ENCODE peak calls at places on chromosomes 3 and 15, in nine cellular contexts. I is IMR-90, R is A549, Z is testis, P is heart left ventricle, F is HCT116, U is esophagus squamous epithelium, O is stomach, H is HepG2. D is an unnamed sample.
A peak's percentile ranks its signal among the peaks of the same experiment; 100 is the strongest.

GRCh38 chr15:38085931-38086562 is 151.6 kb downstream of the TMCO5A start:
- DNase-seq in F (no peak), I (peak; percentile 77), U (no peak), Z (no peak), O (no peak), R (no peak), P (no peak), H (no peak), D (no peak)

GRCh38 chr15:85073556-85074194 is 92.0 kb downstream of the PDE8A start:
- DNase-seq in F (no peak), I (peak; percentile 42), P (no peak), Z (no peak), R (peak; percentile 75), H (no peak), O (no peak), U (no peak), D (no peak)

GRCh38 chr3:172194702-172195392 is 155.5 kb downstream of the FNDC3B start:
- DNase-seq in O (no peak), U (no peak), F (peak; percentile 22), Z (no peak), H (no peak), I (no peak), R (peak; percentile 55), P (no peak), D (no peak)

GRCh38 chr3:33063651-33064051 is 33.3 kb downstream of the GLB1 start:
- DNase-seq in I (peak; percentile 23), R (no peak), F (no peak), P (no peak), H (no peak), Z (no peak), O (no peak), U (no peak), D (no peak)

GRCh38 chr3:117035785-117036184 is 326.2 kb downstream of the TUSC7 start:
- DNase-seq in O (no peak), P (peak; percentile 45), Z (no peak), F (no peak), I (peak; percentile 30), R (no peak), H (no peak), U (no peak), D (no peak)

GRCh38 chr3:182879031-182879611 is 85.8 kb downstream of the ATP11B start:
- DNase-seq in Z (no peak), R (no peak), I (no peak), F (no peak), O (no peak), U (no peak), P (no peak), H (no peak), D (no peak)

GRCh38 chr3:50170689-50171088 is 15.6 kb downstream of the SEMA3F start:
- DNase-seq in I (peak; percentile 90), O (no peak), Z (no peak), U (no peak), F (no peak), R (no peak), P (peak; percentile 69), H (peak; percentile 48), D (peak; percentile 72)

GRCh38 chr3:195544634-195545033 is 1.5 kb upstream of the PPP1R2 start:
- DNase-seq in H (no peak), Z (no peak), F (no peak), R (no peak), U (no peak), P (peak; percentile 70), O (no peak), I (no peak), D (peak; percentile 23)

GRCh38 chr3:45861043-45861846 is 19.3 kb upstream of the LZTFL1 start:
- DNase-seq in P (no peak), F (no peak), O (no peak), H (peak; percentile 2), Z (no peak), R (no peak), U (no peak), I (no peak), D (no peak)

GRCh38 chr3:56468184-56469106 is at the start of gene ERC2:
- DNase-seq in O (peak; percentile 41), I (no peak), U (no peak), Z (peak; percentile 55), P (peak; percentile 37), R (peak; percentile 6), H (peak; percentile 34), F (no peak), D (no peak)

GRCh38 chr3:11154036-11154952 is at the start of gene HRH1:
- DNase-seq in P (peak; percentile 45), I (no peak), H (no peak), R (no peak), U (no peak), F (no peak), Z (no peak), O (no peak), D (no peak)

GRCh38 chr3:31840252-31840651 is 140.8 kb downstream of the OSBPL10 start:
- DNase-seq in R (no peak), O (no peak), U (no peak), Z (no peak), F (no peak), P (no peak), I (no peak), H (no peak), D (no peak)

GRCh38 chr3:148648685-148649352 is 48.9 kb upstream of the AGTR1 start:
- DNase-seq in H (no peak), I (peak; percentile 74), R (peak; percentile 15), U (no peak), O (no peak), F (no peak), Z (no peak), P (no peak), D (no peak)

GRCh38 chr3:113231827-113232253 is 20.5 kb downstream of the BOC start:
- DNase-seq in Z (no peak), R (peak; percentile 95), P (no peak), I (peak; percentile 89), F (peak; percentile 50), O (no peak), U (no peak), H (peak; percentile 58), D (no peak)

GRCh38 chr3:180980612-180981011 is 8.9 kb downstream of the DNAJC19 start:
- DNase-seq in R (no peak), F (no peak), I (peak; percentile 64), H (no peak), U (no peak), Z (no peak), O (no peak), P (no peak), D (no peak)

DNA sequence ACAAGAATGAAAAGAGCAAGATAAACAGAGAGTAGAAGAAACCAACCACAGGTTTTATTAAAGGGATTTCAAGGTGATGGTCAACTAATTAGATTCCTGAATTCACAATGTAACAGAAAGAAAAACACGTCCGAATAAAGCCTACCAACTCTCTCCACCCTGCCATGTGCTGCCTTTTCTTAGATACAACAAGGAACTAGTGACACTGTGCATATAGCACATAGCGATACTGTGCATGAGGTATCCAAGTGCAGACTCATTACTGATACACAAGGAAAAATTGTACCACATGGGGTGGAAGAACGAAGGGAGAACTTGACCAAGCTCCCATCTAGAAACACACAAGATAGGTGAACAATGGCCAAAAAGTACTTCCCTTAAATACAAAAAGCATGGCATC is 154.6 kb downstream of the MAGI1 start:
- DNase-seq in R (no peak), O (no peak), Z (no peak), H (no peak), P (no peak), U (no peak), F (no peak), I (no peak), D (no peak)
- H3K27ac ChIP-seq in R (peak overlapping the region; percentile 34), O (peak overlapping the region; percentile 38), Z (no peak overlapping the region), H (no peak overlapping the region), P (no peak overlapping the region), U (no peak overlapping the region), F (no peak overlapping the region), I (no peak overlapping the region), D (no peak overlapping the region)

DNA sequence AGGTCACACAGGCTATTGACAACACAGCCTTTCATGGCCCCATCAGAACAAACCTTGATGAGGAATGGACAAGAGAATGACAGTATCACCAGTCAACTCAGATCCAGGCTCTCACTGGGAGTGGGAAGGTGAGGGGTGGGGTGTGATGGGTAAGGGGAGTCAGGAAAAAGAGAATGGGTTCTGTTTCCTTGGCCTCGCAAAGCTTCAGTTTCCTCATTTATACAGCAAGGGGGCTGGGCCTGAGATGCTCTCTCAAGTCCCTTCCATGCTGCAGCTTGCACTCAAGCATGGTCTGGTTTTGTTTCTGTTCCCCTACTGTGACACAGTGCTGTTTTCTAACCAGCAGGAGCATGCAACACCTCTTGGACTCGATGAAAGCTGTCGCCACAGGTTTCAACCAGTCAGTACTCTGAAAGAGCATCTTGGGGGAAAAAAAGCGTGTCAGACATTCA is 65.7 kb upstream of the IL12A start:
- DNase-seq in O (no peak), P (no peak), Z (no peak), F (no peak), I (no peak), R (no peak), H (no peak), U (no peak), D (no peak)
- TF ChIP-seq POLR2A in O (no peak), P (no peak), Z (no peak), F (no peak), I (no peak), R (no peak), H (no peak), U (no peak), D (no peak)

DNA sequence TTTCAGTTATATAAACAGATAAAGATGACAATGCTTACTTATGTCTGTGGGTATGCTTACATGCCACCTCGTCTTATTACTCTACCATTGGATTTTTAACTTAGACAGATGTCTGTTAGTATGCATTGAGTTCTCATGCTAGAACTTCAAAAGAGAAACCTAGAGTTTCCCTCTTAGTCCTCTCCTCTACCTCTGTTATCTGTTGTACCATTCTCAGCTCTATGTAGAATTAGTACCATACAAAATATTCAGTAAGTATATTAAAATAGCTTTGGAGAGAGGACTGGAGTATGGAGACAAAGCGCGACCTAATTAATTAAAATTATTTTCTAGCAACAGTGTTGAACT is 111.4 kb downstream of the BBX start:
- DNase-seq in H (no peak), Z (no peak), I (no peak), R (no peak), F (no peak), O (no peak), P (no peak), U (no peak), D (no peak)
- H3K27ac ChIP-seq in H (no peak overlapping the region), Z (no peak overlapping the region), I (no peak overlapping the region), R (no peak overlapping the region), F (no peak overlapping the region), O (no peak overlapping the region), P (no peak overlapping the region), U (no peak overlapping the region), D (no peak overlapping the region)

GRCh38 chr3:107514453-107514852 is 8.3 kb upstream of the BBX start:
- DNase-seq in R (no peak), P (no peak), H (no peak), Z (no peak), I (no peak), O (no peak), F (no peak), U (no peak), D (no peak)

GRCh38 chr3:107506458-107506857 is 16.3 kb upstream of the BBX start:
- DNase-seq in R (no peak), O (no peak), U (no peak), H (no peak), Z (no peak), I (peak; percentile 10), P (no peak), F (no peak), D (no peak)

GRCh38 chr3:107508331-107508730 is 14.4 kb upstream of the BBX start:
- DNase-seq in I (no peak), F (no peak), O (no peak), H (no peak), U (no peak), P (no peak), Z (no peak), R (no peak), D (no peak)

GRCh38 chr3:107516475-107516874 is 6.3 kb upstream of the BBX start:
- DNase-seq in R (no peak), Z (peak; percentile 80), O (no peak), F (no peak), P (no peak), I (no peak), U (no peak), H (no peak), D (no peak)

GRCh38 chr3:107512108-107512507 is 10.7 kb upstream of the BBX start:
- DNase-seq in O (no peak), P (no peak), Z (no peak), F (no peak), H (no peak), U (no peak), R (no peak), I (no peak), D (no peak)
- TF ChIP-seq POLR2A in O (no peak), P (no peak), Z (no peak), F (no peak), H (no peak), U (no peak), R (no peak), I (no peak), D (no peak)